ENCODE peak calls at places on chromosome 12, in five cellular contexts. P, E, C, Z and I are unnamed samples.

GRCh38 chr12:40622246-40622838 is 69.9 kb upstream of the CNTN1 start:
- DNase-seq in Z (no peak), P (peak), C (no peak), E (no peak), I (no peak)

GRCh38 chr12:130240831-130241590 is 78.7 kb downstream of the FZD10 start:
- DNase-seq in Z (no peak), E (no peak), P (no peak), C (no peak), I (no peak)

GRCh38 chr12:96239711-96240234 is 45.6 kb downstream of the ELK3 start:
- DNase-seq in C (peak), Z (no peak), P (peak), E (no peak), I (peak)

GRCh38 chr12:93279849-93280412 is 97.8 kb upstream of the NUDT4 start:
- DNase-seq in E (peak), Z (no peak), P (no peak), C (no peak), I (no peak)

GRCh38 chr12:70822431-70822830 is 98.1 kb downstream of the PTPRR start:
- DNase-seq in C (no peak), Z (no peak), E (no peak), P (no peak), I (no peak)

GRCh38 chr12:11209098-11209497 is 22.4 kb upstream of the TAS2R42 start:
- DNase-seq in Z (no peak), E (no peak), C (no peak), P (no peak), I (no peak)

GRCh38 chr12:28961948-28962384 is 187.1 kb upstream of the FAR2 start:
- DNase-seq in Z (no peak), C (no peak), P (no peak), E (no peak), I (no peak)

GRCh38 chr12:75848533-75848932 is 183.0 kb downstream of the PHLDA1 start:
- DNase-seq in P (no peak), Z (no peak), C (no peak), E (peak), I (no peak)

GRCh38 chr12:112352921-112353320 is 29.3 kb downstream of the HECTD4 start:
- DNase-seq in C (no peak), E (no peak), Z (no peak), P (no peak), I (no peak)